ENCODE peak calls at places on chromosomes 5 and 9, in eight cellular contexts. N is GM18507; H is T-cell; G is RKO; V is lung microvascular endothelial cell; J is stimulated activated CD4-positive, alpha-beta T cell treated with anti-CD3 and anti-CD28 coated beads, TNF-alpha, amount 100 ng/mL, for 4 hours; T is OCI-LY7; R is HuH-7.5. W is an unnamed sample.

GRCh38 chr5:174115226-174115625 is 69.7 kb downstream of the NSG2 start:
- DNase-seq in N (no peak), H (no peak), G (no peak), V (no peak), J (no peak), T (no peak), R (no peak), W (no peak)

GRCh38 chr9:107480386-107480789 is 9.2 kb downstream of the KLF4 start:
- DNase-seq in N (no peak), H (no peak), G (peak; percentile 80), V (no peak), J (no peak), T (no peak), R (no peak), W (no peak)

GRCh38 chr9:127694890-127695735 is 11.7 kb upstream of the CFAP157 start:
- DNase-seq in N (no peak), H (no peak), G (no peak), V (no peak), J (no peak), T (no peak), R (no peak), W (no peak)

GRCh38 chr9:4596165-4596922 is 65.8 kb upstream of the PLPP6 start:
- DNase-seq in N (no peak), H (peak; percentile 84), G (no peak), V (peak; percentile 28), J (no peak), T (peak; percentile 35), R (no peak), W (peak; percentile 90)

GRCh38 chr5:147216552-147217154 is 18.2 kb upstream of the STK32A start:
- DNase-seq in N (no peak), H (no peak), G (no peak), V (no peak), J (no peak), T (no peak), R (no peak), W (no peak)

GRCh38 chr5:75823811-75824210 is 106.6 kb upstream of the POC5 start:
- DNase-seq in N (no peak), H (no peak), G (no peak), V (no peak), J (no peak), T (no peak), R (no peak), W (no peak)

GRCh38 chr5:146533260-146533857 is 17.4 kb upstream of the GPR151 start:
- DNase-seq in N (peak; percentile 46), H (peak; percentile 60), G (peak; percentile 67), V (peak; percentile 56), J (peak; percentile 41), T (peak; percentile 81), R (peak; percentile 47), W (peak; percentile 63)

GRCh38 chr5:157066080-157066479 is 7.2 kb upstream of the HAVCR1 start:
- DNase-seq in N (no peak), H (no peak), G (no peak), V (no peak), J (no peak), T (no peak), R (no peak), W (no peak)

GRCh38 chr9:112447283-112447761 is 39.3 kb upstream of the KIAA1958 start:
- DNase-seq in N (no peak), H (no peak), G (no peak), V (no peak), J (no peak), T (no peak), R (no peak), W (no peak)

GRCh38 chr9:15253197-15253596 is 53.8 kb downstream of the TTC39B start:
- DNase-seq in N (no peak), H (no peak), G (no peak), V (peak; percentile 64), J (no peak), T (no peak), R (no peak), W (no peak)

GRCh38 chr5:69491027-69491426 is 1.6 kb upstream of the OCLN start:
- DNase-seq in N (no peak), H (no peak), G (no peak), V (no peak), J (no peak), T (no peak), R (no peak), W (no peak)

GRCh38 chr9:35650341-35651158 is at the start of gene SIT1:
- DNase-seq in N (no peak), H (no peak), G (no peak), V (no peak), J (no peak), T (peak; percentile 82), R (no peak), W (peak; percentile 60)

GRCh38 chr5:57887851-57888621 is 405.4 kb upstream of the ACTBL2 start:
- DNase-seq in N (no peak), H (no peak), G (peak; percentile 51), V (peak; percentile 85), J (no peak), T (peak; percentile 4), R (peak; percentile 34), W (no peak)

GRCh38 chr5:127958421-127959011 is 125.0 kb upstream of the SLC12A2 start:
- DNase-seq in N (no peak), H (no peak), G (no peak), V (peak; percentile 57), J (no peak), T (no peak), R (no peak), W (no peak)

W was measured in naive thymus-derived CD4-positive, alpha-beta T cell.